ENCODE peak calls at places on chromosomes 11 and 22, in five cellular contexts. L is small intestine, X is iPS DF 6.9, D is OCI-LY7, B is spleen. T is an unnamed sample. For H3K4me1, the result is how much of the 10 kb centered on the place peaks cover.

GRCh38 chr22:39873963-39874362 is 19.6 kb downstream of the ENTHD1 start:
- DNase-seq in L (no peak), B (no peak), D (no peak), X (no peak), T (no peak)

GRCh38 chr11:129090056-129090455 is 102.1 kb downstream of the ARHGAP32 start:
- DNase-seq in B (no peak), L (no peak), X (no peak), D (no peak), T (no peak)

GRCh38 chr11:94975599-94975998 is 2.1 kb downstream of the KDM4D start:
- DNase-seq in D (no peak), L (no peak), B (no peak), X (no peak), T (no peak)

GRCh38 chr22:30754971-30755759 is 60.5 kb downstream of the OSBP2 start:
- DNase-seq in D (peak), X (peak), B (no peak), L (peak), T (peak)

GRCh38 chr11:44032304-44033085 is 15.3 kb upstream of the ACCSL start:
- DNase-seq in X (no peak), D (no peak), L (no peak), B (no peak), T (peak)

GRCh38 chr11:69335461-69336386 is 41.8 kb downstream of the MYEOV start:
- DNase-seq in D (no peak), X (no peak), L (no peak), B (no peak), T (no peak)

GRCh38 chr22:28773461-28773867 is 969 bp downstream of the CCDC117 start:
- DNase-seq in X (no peak), L (no peak), B (no peak), D (no peak), T (no peak)

GRCh38 chr22:29157759-29158535 is 47.7 kb upstream of the EMID1 start:
- DNase-seq in B (peak), L (no peak), X (no peak), D (peak), T (no peak)

GRCh38 chr11:3155691-3156258 is 9.3 kb downstream of the OSBPL5 start:
- DNase-seq in D (no peak), B (peak), L (no peak), X (no peak), T (peak)

DNA sequence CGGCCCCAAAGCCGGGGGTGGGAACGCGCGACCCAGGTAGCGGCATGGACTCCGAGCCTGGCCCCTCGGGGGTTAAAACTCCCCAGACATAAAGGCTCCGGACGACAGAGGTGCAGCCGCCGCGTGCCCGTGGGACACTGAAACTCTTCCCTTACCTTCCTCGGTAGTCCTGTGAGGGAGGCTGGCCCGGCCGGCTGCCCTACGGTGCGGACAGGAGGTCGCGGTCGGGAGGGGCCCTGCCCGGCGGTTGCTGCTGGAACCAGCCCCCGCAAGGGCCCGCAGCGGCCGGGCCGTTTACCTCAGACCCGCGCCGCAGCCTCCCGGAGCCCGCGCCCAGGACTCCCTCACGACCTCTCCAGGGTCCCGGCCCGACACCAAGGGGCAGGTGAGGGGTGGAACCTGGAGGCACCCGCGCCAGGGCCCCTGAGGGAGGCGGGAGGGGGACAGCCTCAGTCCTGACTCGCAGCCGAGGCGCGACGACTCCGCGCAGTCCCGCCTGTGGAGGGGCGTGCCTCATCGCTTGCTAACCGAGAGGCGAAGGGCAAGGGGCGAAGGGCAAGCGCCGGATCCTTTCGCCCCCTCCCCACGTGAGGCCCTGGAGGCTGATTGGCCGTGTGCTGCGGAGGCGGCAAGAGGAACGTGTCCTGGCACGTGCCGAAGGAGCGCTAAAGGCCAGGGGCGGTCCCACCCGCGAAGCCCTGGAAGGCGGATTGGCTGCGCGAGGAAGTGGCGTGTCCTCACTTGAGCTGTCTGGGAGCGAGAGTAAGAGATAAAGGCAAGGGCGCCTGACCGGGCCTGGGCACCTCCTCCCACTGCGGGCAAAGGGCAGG is at the start of gene UPB1:
- DNase-seq in X (no peak), D (no peak), L (peak), B (no peak), T (no peak)
- H3K4me3 ChIP-seq in X (peak), D (no peak), L (peak), B (no peak), T (peak)

GRCh38 chr11:63940786-63941185 is 2.0 kb downstream of the NAA40 start:
- DNase-seq in D (peak), L (no peak), B (no peak), X (no peak), T (no peak)

GRCh38 chr11:63944987-63945386 is 6.2 kb downstream of the NAA40 start:
- DNase-seq in X (no peak), B (no peak), D (no peak), L (peak), T (peak)

GRCh38 chr11:63942803-63943202 is 4.0 kb downstream of the NAA40 start:
- DNase-seq in D (no peak), L (peak), B (no peak), X (no peak), T (peak)

GRCh38 chr11:63939351-63939920 is 634 bp downstream of the NAA40 start:
- DNase-seq in X (no peak), B (no peak), L (peak), D (peak), T (no peak)

DNA sequence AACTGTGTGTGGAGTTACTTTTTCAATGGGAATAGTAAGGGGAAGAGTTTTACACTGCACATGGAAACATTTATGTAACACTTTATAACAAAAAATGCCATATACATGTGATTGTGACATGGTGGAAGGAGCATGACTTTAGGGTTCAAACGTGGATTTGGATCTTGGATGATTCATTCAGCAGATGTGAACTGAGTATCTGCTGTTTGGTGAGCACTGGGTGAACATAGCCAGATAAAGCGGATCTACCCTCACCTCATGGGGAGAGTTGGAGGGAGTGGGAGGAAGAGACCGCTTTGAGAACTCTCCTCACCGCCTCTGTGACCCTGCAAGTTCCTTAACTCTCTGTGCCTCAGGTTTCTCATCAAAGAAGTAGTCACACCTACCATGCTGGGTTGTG is 3.1 kb downstream of the NAA40 start:
- DNase-seq in D (no peak), B (no peak), X (no peak), L (no peak), T (no peak)
- H3K4me1 ChIP-seq in D (under half), B (under half), X (under half), L (under half), T (under half)

GRCh38 chr11:124643042-124643604 is 20.5 kb downstream of the TBRG1 start:
- DNase-seq in B (no peak), L (no peak), D (no peak), X (no peak), T (no peak)

GRCh38 chr11:124642628-124643027 is 20.0 kb downstream of the TBRG1 start:
- DNase-seq in B (no peak), X (no peak), D (no peak), L (no peak), T (no peak)

GRCh38 chr11:124644426-124645280 is 22.0 kb downstream of the TBRG1 start:
- DNase-seq in X (no peak), D (peak), B (no peak), L (peak), T (peak)

GRCh38 chr11:124646148-124646547 is 23.5 kb downstream of the TBRG1 start:
- DNase-seq in X (no peak), L (no peak), B (no peak), D (peak), T (no peak)

DNA sequence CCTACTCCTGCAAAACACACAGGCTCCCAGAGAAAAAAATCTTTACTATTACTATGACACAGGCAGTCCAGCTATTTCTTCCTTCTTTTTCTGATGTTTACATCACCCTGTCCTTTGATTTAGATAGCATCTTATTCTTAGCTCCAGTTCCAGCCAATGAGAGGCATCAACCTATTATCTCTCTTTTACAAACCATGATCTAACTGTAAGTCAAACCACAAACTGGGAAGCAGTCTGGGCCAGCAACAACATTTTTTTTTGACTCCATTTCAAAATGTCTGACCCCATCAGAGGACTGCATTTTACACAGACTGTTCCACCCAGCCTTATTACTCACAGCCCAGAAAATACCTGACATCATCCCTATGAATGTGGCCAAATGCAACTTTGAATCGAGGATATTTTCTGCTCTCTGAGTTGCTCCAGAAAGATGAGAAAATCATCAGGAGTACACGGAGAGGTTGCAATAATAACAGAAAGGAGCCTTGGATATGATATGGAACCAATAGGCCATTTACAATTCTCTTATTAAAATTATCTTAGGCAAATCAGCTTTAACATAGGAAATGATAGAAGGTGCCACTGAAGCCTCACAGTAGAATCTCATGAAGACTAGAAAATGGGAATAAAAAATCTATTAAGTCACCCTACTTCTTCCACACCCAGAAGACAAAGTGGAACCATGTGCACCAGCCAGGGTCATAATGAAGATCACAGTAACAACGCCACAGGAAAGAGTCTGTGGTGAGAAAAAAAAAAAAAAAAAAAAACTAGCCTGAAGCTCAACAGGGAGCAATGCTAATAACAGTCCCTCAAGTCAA is 21.2 kb downstream of the TBRG1 start:
- DNase-seq in X (no peak), D (no peak), B (no peak), L (no peak), T (no peak)
- H3K4me3 ChIP-seq in X (no peak), D (no peak), B (no peak), L (no peak), T (no peak)

GRCh38 chr11:47518212-47518959 is 34.5 kb downstream of the CELF1 start:
- DNase-seq in L (no peak), X (no peak), D (no peak), B (no peak), T (no peak)

GRCh38 chr11:47524200-47524874 is 28.6 kb downstream of the CELF1 start:
- DNase-seq in B (no peak), L (no peak), D (no peak), X (no peak), T (no peak)

GRCh38 chr11:47527186-47527585 is 25.7 kb downstream of the CELF1 start:
- DNase-seq in D (no peak), L (no peak), B (no peak), X (no peak), T (no peak)

DNA sequence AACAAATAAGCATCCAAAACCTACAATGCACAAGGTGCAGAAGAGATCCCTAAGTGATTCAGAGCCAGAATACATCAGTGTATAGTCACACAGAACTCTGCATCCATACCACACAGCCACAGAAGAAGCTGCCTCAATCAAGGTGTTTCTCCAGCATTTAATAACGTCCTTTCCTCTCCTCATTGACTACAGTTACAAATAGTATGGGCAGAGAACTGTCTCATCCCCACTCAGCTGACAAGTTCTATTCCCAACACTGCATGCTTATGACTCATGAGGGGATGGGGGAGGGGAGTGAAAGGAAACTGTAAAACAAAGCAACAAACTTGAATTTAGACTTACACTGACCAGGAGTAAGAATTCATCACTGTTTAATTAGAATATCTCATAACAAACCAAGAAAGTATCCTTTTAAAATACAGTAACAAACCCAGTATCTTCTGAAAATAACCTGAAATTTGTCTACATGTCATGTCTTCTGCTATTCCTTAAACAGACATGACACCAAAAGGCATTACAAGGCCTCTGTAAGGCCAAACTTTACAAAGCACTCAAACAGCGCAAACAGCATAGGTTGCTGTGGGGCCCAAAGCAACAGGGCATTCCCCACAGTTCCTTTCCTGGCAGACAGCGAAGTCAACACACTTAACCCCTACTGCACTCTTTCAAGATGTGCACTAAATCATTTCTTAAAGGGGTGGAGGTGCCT is 29.3 kb downstream of the CELF1 start:
- DNase-seq in B (no peak), L (peak), X (no peak), D (no peak), T (no peak)
- H3K4me1 ChIP-seq in B (half or more), L (under half), X (under half), D (under half), T (under half)

GRCh38 chr11:8808226-8808585 is 102.8 kb upstream of the AKIP1 start:
- DNase-seq in X (no peak), B (no peak), L (no peak), D (no peak), T (no peak)

GRCh38 chr11:8809185-8809584 is 101.8 kb upstream of the AKIP1 start:
- DNase-seq in D (no peak), X (no peak), L (no peak), B (no peak), T (no peak)

GRCh38 chr11:8807544-8808225 is 103.3 kb upstream of the AKIP1 start:
- DNase-seq in X (no peak), B (no peak), L (peak), D (no peak), T (peak)

GRCh38 chr11:8805256-8805655 is 105.7 kb upstream of the AKIP1 start:
- DNase-seq in D (no peak), L (no peak), X (no peak), B (no peak), T (no peak)

DNA sequence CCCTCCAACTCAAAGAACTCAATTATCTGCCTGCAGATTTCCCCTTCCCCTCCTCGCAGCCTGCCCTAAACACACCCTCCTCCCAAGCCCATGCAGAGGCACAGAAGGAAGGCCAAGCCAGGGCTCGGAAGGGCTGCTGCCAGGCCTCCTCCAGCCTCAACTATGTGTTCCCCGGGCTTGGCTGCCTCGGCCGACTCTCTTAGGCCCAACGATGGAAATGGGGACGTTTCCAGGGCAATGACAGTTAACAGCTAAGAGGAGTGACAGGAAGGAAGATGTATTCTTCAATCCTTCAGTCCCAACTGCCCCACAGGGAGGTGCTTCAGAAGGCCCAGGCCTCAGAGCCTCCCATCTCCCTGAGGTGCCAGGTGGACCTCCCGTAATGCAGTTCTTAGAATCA is 104.0 kb upstream of the AKIP1 start:
- DNase-seq in D (no peak), L (no peak), B (no peak), X (no peak), T (no peak)
- H3K4me3 ChIP-seq in D (no peak), L (no peak), B (no peak), X (no peak), T (no peak)

DNA sequence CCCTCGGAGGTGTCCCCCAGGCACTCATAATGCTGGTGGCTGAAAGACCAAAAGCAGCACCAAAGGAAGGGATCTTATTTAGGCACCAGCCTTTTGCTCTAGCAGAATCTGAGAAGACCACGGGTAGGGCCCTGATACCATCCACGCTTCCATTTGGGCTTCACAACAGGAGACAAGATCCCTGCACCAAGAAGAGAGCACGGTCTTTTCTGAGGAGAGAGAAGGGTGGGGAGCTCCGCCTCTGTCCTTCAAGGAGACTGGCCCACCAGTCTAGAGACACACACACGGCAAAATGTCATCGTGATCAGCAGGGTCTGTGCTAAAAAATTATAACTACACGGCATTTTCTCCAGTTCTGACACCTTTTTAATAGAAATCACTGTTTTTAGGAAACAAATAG is 9.8 kb downstream of the LARGE2 start:
- DNase-seq in D (no peak), L (no peak), B (no peak), X (no peak), T (no peak)
- H3K4me1 ChIP-seq in D (half or more), L (under half), B (under half), X (under half), T (under half)

DNA sequence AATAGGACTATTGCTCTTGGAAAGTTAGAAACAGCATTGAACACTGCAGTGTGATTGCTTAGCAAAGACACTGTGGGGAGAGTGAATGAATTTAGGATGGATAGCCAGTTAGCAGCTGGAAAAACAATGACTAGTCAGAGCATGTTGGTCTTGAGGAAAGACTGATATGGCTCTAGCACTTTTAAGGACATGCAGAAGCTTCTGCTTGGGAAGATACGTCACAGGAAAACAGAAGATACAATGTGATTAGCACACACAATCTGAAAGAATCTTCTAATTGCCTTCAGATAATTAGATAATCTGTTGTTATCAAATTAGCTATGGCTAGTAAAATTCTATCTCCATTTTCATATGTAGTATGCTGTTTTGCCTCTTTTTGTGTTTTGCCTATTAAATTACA is 530.7 kb upstream of the CHORDC1 start:
- DNase-seq in L (no peak), D (no peak), B (no peak), X (no peak), T (no peak)
- H3K4me3 ChIP-seq in L (no peak), D (no peak), B (no peak), X (no peak), T (no peak)

DNA sequence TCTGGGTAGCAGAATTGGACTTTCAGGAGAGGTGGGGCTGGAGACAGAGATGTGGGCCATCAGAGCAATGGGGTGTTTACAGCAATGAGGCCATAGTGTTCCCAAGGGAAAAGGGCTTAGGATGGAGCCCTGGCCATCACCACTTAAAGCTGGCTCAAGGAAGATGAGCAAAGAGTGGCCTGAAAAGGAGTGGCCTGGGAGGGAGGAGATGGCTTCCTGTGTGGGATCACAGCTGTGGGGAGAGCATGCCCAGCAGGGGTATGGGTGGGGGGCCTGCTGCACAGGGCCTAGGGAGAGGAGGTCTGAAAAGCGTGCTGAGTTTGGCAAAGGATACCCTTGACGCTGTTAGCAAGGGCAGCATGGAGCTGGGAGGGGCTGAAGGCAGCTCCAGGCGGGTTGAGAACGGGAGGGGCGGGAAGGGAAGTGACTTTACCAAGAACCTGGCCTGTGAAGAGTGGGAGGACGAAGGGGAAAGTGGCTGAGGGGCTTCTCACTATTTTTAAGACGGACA is 13.9 kb downstream of the LRRC32 start:
- DNase-seq in D (no peak), L (no peak), B (peak), X (no peak), T (peak)
- H3K4me1 ChIP-seq in D (under half), L (under half), B (under half), X (under half), T (under half)